ENCODE peak calls at places on chromosomes 16 and 17, in nine cellular contexts. D is body of pancreas, N is IMR-90, J is spleen, Q is HCT116, U is Peyer's patch, C is suprapubic skin, B is A549, A is upper lobe of left lung. L is an unnamed sample.

GRCh38 chr17:80455328-80455710 is 21.1 kb downstream of the NPTX1 start:
- DNase-seq in A (no peak), J (no peak), N (peak; percentile 46), Q (peak; percentile 34), D (no peak), U (no peak), B (no peak), C (peak; percentile 87), L (peak; percentile 32)

GRCh38 chr17:33667052-33667509 is 374.0 kb upstream of the ASIC2 start:
- DNase-seq in B (peak; percentile 5), J (no peak), D (no peak), U (no peak), C (no peak), Q (no peak), N (no peak), A (no peak), L (no peak)

GRCh38 chr17:35726609-35727460 is 4.6 kb upstream of the RASL10B start:
- DNase-seq in U (no peak), J (no peak), B (no peak), D (peak; percentile 50), C (no peak), A (no peak), N (peak; percentile 88), Q (no peak), L (no peak)

GRCh38 chr17:59839646-59840328 is 53.0 kb downstream of the TUBD1 start:
- DNase-seq in N (no peak), D (no peak), B (peak; percentile 77), C (no peak), A (no peak), J (no peak), U (no peak), Q (no peak), L (peak; percentile 41)

GRCh38 chr17:72417627-72418026 is 296.8 kb downstream of the SOX9 start:
- DNase-seq in B (no peak), D (no peak), N (no peak), C (no peak), U (no peak), A (no peak), J (no peak), Q (no peak), L (no peak)

GRCh38 chr17:42536372-42537155 is 523 bp downstream of the NAGLU start:
- DNase-seq in C (peak; percentile 91), U (peak; percentile 79), B (peak; percentile 81), D (peak; percentile 87), J (peak; percentile 96), N (peak; percentile 78), Q (no peak), A (peak; percentile 95), L (peak; percentile 84)

GRCh38 chr16:8887952-8888560 is 5.9 kb downstream of the LITAFD start:
- DNase-seq in D (peak; percentile 46), J (peak; percentile 73), U (no peak), B (no peak), Q (no peak), N (peak; percentile 78), A (no peak), C (no peak), L (peak; percentile 79)

GRCh38 chr16:52496051-52496876 is 50.7 kb downstream of the TOX3 start:
- DNase-seq in D (no peak), J (no peak), C (no peak), B (no peak), Q (no peak), U (no peak), N (no peak), A (no peak), L (no peak)

GRCh38 chr16:56302506-56302905 is 111.2 kb downstream of the GNAO1 start:
- DNase-seq in C (no peak), B (no peak), J (peak; percentile 48), D (no peak), Q (no peak), A (no peak), N (no peak), U (no peak), L (no peak)

GRCh38 chr17:13540546-13540945 is 61.2 kb downstream of the HS3ST3A1 start:
- DNase-seq in Q (no peak), J (no peak), A (no peak), N (no peak), U (no peak), B (no peak), C (no peak), D (no peak), L (no peak)

GRCh38 chr16:30141750-30142149 is 18.7 kb upstream of the MAPK3 start:
- DNase-seq in N (no peak), Q (no peak), D (no peak), J (no peak), C (no peak), B (no peak), A (no peak), U (no peak), L (no peak)

GRCh38 chr16:30137897-30138296 is 14.9 kb upstream of the MAPK3 start:
- DNase-seq in Q (no peak), D (no peak), N (no peak), A (no peak), U (no peak), C (no peak), J (no peak), B (no peak), L (no peak)

GRCh38 chr16:30136971-30137601 is 14.1 kb upstream of the MAPK3 start:
- DNase-seq in D (no peak), C (no peak), Q (no peak), A (no peak), J (no peak), B (no peak), U (no peak), N (no peak), L (no peak)

GRCh38 chr16:30142672-30143346 is 19.8 kb upstream of the MAPK3 start:
- DNase-seq in Q (no peak), C (no peak), A (no peak), N (no peak), B (peak; percentile 39), D (no peak), U (no peak), J (no peak), L (no peak)

DNA sequence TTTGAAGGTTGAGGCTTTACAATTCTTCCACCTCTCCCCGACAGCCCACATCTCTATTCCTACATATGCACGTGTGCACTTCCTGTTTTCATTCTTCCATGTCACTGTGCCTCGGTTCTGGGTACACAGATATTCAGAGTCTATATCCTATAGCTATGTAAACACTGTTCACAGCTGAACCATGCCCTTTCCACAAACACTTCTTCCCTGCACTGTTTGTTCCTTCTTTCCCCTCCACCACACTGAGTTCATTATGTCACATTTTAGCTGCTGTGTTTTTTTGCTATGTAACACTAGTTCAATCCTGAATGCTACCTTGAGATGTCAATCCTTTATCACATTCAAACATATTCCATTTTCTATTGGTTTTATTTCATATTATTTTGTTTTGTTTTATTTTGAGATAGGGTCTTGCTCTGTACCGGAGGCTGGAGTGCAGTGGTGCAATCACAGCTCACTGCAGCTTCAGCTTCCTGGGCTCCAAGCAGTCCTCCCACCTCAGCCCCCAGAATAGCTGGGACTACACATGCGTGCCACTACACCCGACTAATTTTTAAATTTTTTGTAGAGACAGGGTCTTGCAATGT is 17.0 kb upstream of the MAPK3 start:
- DNase-seq in D (no peak), Q (no peak), U (no peak), C (no peak), J (no peak), B (no peak), A (no peak), N (no peak), L (no peak)
- H3K27ac ChIP-seq in D (no peak overlapping the region), Q (no peak overlapping the region), U (no peak overlapping the region), C (no peak overlapping the region), J (peak overlapping the region; percentile 74), B (no peak overlapping the region), A (no peak overlapping the region), N (no peak overlapping the region), L (no peak overlapping the region)

DNA sequence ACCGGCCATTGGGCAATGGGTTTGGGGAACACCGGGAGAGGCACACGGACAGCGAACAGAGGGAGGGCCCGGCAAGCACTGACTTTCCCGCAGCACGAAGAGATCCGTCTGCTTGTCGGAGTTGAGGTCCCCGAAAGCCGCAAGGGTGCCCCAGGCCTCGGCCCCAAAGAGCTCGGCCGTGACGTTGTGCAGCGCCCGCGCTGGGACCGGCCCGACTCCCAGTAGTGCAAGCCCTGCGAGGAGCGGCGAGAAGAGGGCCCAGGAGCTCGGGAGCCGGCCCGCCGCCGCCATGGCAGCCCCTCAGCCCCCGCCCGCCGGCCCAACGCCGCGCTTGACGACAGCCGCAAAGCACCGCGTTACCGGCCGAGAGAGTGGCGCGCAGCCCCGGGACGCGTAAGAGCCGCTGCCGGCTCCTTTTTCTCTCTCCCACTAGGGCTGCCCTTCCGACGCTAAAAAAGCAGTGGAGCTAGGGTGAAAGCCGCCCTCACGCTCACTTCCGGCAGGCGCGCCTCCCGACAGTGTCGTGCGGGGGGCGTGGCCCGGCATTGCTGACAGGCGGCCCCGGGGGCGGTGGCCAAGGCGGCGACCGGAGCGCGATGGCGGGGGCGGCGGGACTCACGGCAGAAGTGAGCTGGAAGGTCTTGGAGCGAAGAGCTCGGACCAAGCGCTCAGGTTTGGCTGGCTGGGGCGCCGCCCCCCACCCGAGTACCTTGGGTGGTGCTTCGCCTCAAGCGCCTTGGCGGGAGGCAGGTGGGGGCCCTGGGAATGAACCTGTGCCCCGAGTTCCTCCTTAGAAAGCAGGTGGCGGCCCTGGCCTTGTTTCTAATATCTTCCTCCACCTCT is at the start of the genes ITFG1 and PHKB:
- DNase-seq in B (peak; percentile 94), Q (peak; percentile 86), A (peak; percentile 99), D (peak; percentile 90), N (peak; percentile 90), C (peak; percentile 94), J (peak; percentile 99), U (peak; percentile 94), L (peak; percentile 93)
- TF ChIP-seq POLR2A in B (peak; percentile 66), Q (peak; percentile 74), A (peak; percentile 84), D (peak; percentile 46), N (peak; percentile 83), C (no peak), J (no peak), U (peak; percentile 66), L (no peak)

GRCh38 chr17:2398655-2399571 is 1.9 kb downstream of the MNT start:
- DNase-seq in D (peak; percentile 51), J (peak; percentile 90), B (peak; percentile 82), A (peak; percentile 93), N (peak; percentile 78), C (no peak), U (no peak), Q (no peak), L (peak; percentile 62)
- H3K4me1 ChIP-seq in D (peaks cover 71% of the 10 kb centered on the region), J (peaks cover 62% of the 10 kb centered on the region), B (peaks cover 59% of the 10 kb centered on the region), A (peaks cover 62% of the 10 kb centered on the region), N (peaks cover 44% of the 10 kb centered on the region), C (peaks cover 73% of the 10 kb centered on the region), U (peaks cover 33% of the 10 kb centered on the region), Q (peaks cover 44% of the 10 kb centered on the region), L (peaks cover 59% of the 10 kb centered on the region)

GRCh38 chr17:1628856-1629646 is 417 bp upstream of the SLC43A2 start:
- DNase-seq in J (peak; percentile 97), C (peak; percentile 98), D (peak; percentile 90), U (peak; percentile 98), A (peak; percentile 98), Q (peak; percentile 82), N (peak; percentile 87), B (peak; percentile 97), L (peak; percentile 97)

GRCh38 chr17:1626333-1626732 is 2.3 kb downstream of the SLC43A2 start:
- DNase-seq in B (no peak), U (no peak), C (no peak), N (no peak), J (no peak), D (no peak), Q (no peak), A (no peak), L (no peak)

GRCh38 chr17:1629647-1630310 is 1.1 kb upstream of the SLC43A2 start:
- DNase-seq in C (no peak), Q (peak; percentile 29), D (peak; percentile 75), J (peak; percentile 96), B (peak; percentile 73), U (peak; percentile 85), A (peak; percentile 88), N (peak; percentile 33), L (no peak)

GRCh38 chr17:1627219-1627986 is 1.2 kb downstream of the SLC43A2 start:
- DNase-seq in C (no peak), J (peak; percentile 87), Q (no peak), N (no peak), B (no peak), U (peak; percentile 77), A (no peak), D (no peak), L (peak; percentile 45)

GRCh38 chr17:1627987-1628855 is at the start of gene SLC43A2:
- DNase-seq in A (peak; percentile 97), C (no peak), U (peak; percentile 85), Q (peak; percentile 48), B (peak; percentile 88), N (peak; percentile 70), J (peak; percentile 97), D (peak; percentile 77), L (peak; percentile 89)
- H3K27ac ChIP-seq in A (peak within 1 kb of the TSS; percentile 93), C (peak within 1 kb of the TSS; percentile 86), U (peak within 1 kb of the TSS; percentile 99), Q (peak within 1 kb of the TSS; percentile 65), B (peak within 1 kb of the TSS; percentile 80), N (peak within 1 kb of the TSS; percentile 64), J (peak within 1 kb of the TSS; percentile 99), D (peak within 1 kb of the TSS; percentile 90), L (peak within 1 kb of the TSS; percentile 83)

L was measured in testis.